ENCODE peak calls at places on chromosomes 1 and 21, in five cellular contexts. One of them, this sample, is unnamed. For H3K4me1 and H3K27me3, the result is how much of the 10 kb centered on the place peaks cover.

GRCh38 chr1:205664399-205665108 is 15.8 kb downstream of the SLC45A3 start:
- DNase-seq in A673: no peak
- DNase-seq in CD8-positive, alpha-beta T cell: no peak
- DNase-seq in naive thymus-derived CD4-positive, alpha-beta T cell: no peak
- DNase-seq in heart left ventricle: no peak
- DNase-seq in this sample: no peak

GRCh38 chr1:69328186-69328585 is 239.5 kb upstream of the LRRC7 start:
- DNase-seq in heart left ventricle: no peak
- DNase-seq in CD8-positive, alpha-beta T cell: no peak
- DNase-seq in A673: no peak
- DNase-seq in naive thymus-derived CD4-positive, alpha-beta T cell: no peak
- DNase-seq in this sample: no peak

GRCh38 chr1:42998381-42998780 is 39.7 kb upstream of the SLC2A1 start:
- DNase-seq in A673: no peak
- DNase-seq in naive thymus-derived CD4-positive, alpha-beta T cell: no peak
- DNase-seq in heart left ventricle: no peak
- DNase-seq in CD8-positive, alpha-beta T cell: no peak
- DNase-seq in this sample: no peak

GRCh38 chr1:175192111-175192629 is 406 bp downstream of the KIAA0040 start:
- DNase-seq in naive thymus-derived CD4-positive, alpha-beta T cell: peak
- DNase-seq in A673: peak
- DNase-seq in heart left ventricle: peak
- DNase-seq in CD8-positive, alpha-beta T cell: no peak
- DNase-seq in this sample: peak

GRCh38 chr1:176858421-176858916 is 306.0 kb downstream of the ASTN1 start:
- DNase-seq in CD8-positive, alpha-beta T cell: no peak
- DNase-seq in heart left ventricle: no peak
- DNase-seq in naive thymus-derived CD4-positive, alpha-beta T cell: no peak
- DNase-seq in A673: no peak
- DNase-seq in this sample: no peak

GRCh38 chr21:22201142-22201541 is 1202.9 kb downstream of the NCAM2 start:
- DNase-seq in CD8-positive, alpha-beta T cell: no peak
- DNase-seq in heart left ventricle: no peak
- DNase-seq in naive thymus-derived CD4-positive, alpha-beta T cell: no peak
- DNase-seq in A673: no peak
- DNase-seq in this sample: no peak

GRCh38 chr1:182315157-182315556 is 76.4 kb downstream of the GLUL start:
- DNase-seq in A673: no peak
- DNase-seq in heart left ventricle: no peak
- DNase-seq in CD8-positive, alpha-beta T cell: no peak
- DNase-seq in naive thymus-derived CD4-positive, alpha-beta T cell: no peak
- DNase-seq in this sample: no peak

GRCh38 chr1:226603976-226604845 is 55.6 kb downstream of the STUM start:
- DNase-seq in heart left ventricle: no peak
- DNase-seq in naive thymus-derived CD4-positive, alpha-beta T cell: no peak
- DNase-seq in CD8-positive, alpha-beta T cell: no peak
- DNase-seq in A673: no peak
- DNase-seq in this sample: no peak

GRCh38 chr1:95084317-95085176 is 11.8 kb upstream of the ALG14 start:
- DNase-seq in A673: peak
- DNase-seq in CD8-positive, alpha-beta T cell: no peak
- DNase-seq in heart left ventricle: no peak
- DNase-seq in naive thymus-derived CD4-positive, alpha-beta T cell: peak
- DNase-seq in this sample: peak

GRCh38 chr21:44300262-44300959 is 558 bp downstream of the PFKL start:
- DNase-seq in naive thymus-derived CD4-positive, alpha-beta T cell: peak
- DNase-seq in A673: peak
- DNase-seq in heart left ventricle: peak
- DNase-seq in CD8-positive, alpha-beta T cell: no peak
- DNase-seq in this sample: no peak

GRCh38 chr1:41917835-41918449 is 780 bp downstream of the HIVEP3 start:
- DNase-seq in heart left ventricle: peak
- DNase-seq in A673: peak
- DNase-seq in CD8-positive, alpha-beta T cell: no peak
- DNase-seq in naive thymus-derived CD4-positive, alpha-beta T cell: peak
- DNase-seq in this sample: peak

GRCh38 chr1:44537961-44538360 is 132.9 kb downstream of the RNF220 start:
- DNase-seq in CD8-positive, alpha-beta T cell: no peak
- DNase-seq in heart left ventricle: no peak
- DNase-seq in A673: no peak
- DNase-seq in naive thymus-derived CD4-positive, alpha-beta T cell: no peak
- DNase-seq in this sample: no peak

GRCh38 chr1:60149254-60149653 is 75.7 kb upstream of the C1orf87 start:
- DNase-seq in naive thymus-derived CD4-positive, alpha-beta T cell: no peak
- DNase-seq in heart left ventricle: peak
- DNase-seq in A673: peak
- DNase-seq in CD8-positive, alpha-beta T cell: no peak
- DNase-seq in this sample: peak

GRCh38 chr1:43363283-43363934 is 4.4 kb downstream of the ELOVL1 start:
- DNase-seq in CD8-positive, alpha-beta T cell: no peak
- DNase-seq in A673: no peak
- DNase-seq in naive thymus-derived CD4-positive, alpha-beta T cell: no peak
- DNase-seq in heart left ventricle: no peak
- DNase-seq in this sample: no peak

GRCh38 chr1:176073524-176074157 is 133.4 kb downstream of the COP1 start:
- DNase-seq in naive thymus-derived CD4-positive, alpha-beta T cell: peak
- DNase-seq in CD8-positive, alpha-beta T cell: no peak
- DNase-seq in heart left ventricle: no peak
- DNase-seq in A673: peak
- DNase-seq in this sample: no peak

GRCh38 chr21:46354518-46354917 is 30.6 kb downstream of the PCNT start:
- DNase-seq in CD8-positive, alpha-beta T cell: no peak
- DNase-seq in heart left ventricle: peak
- DNase-seq in A673: no peak
- DNase-seq in naive thymus-derived CD4-positive, alpha-beta T cell: no peak
- DNase-seq in this sample: no peak

GRCh38 chr1:71106658-71107322 is 26.0 kb upstream of the ZRANB2 start:
- DNase-seq in naive thymus-derived CD4-positive, alpha-beta T cell: no peak
- DNase-seq in A673: no peak
- DNase-seq in CD8-positive, alpha-beta T cell: no peak
- DNase-seq in heart left ventricle: no peak
- DNase-seq in this sample: no peak

GRCh38 chr1:97820470-97821188 is 100.2 kb downstream of the DPYD start:
- DNase-seq in A673: peak
- DNase-seq in naive thymus-derived CD4-positive, alpha-beta T cell: no peak
- DNase-seq in heart left ventricle: no peak
- DNase-seq in CD8-positive, alpha-beta T cell: no peak
- DNase-seq in this sample: no peak

GRCh38 chr1:23029337-23029736 is 10.1 kb downstream of the KDM1A start:
- DNase-seq in CD8-positive, alpha-beta T cell: no peak
- DNase-seq in heart left ventricle: no peak
- DNase-seq in A673: no peak
- DNase-seq in naive thymus-derived CD4-positive, alpha-beta T cell: no peak
- DNase-seq in this sample: no peak

GRCh38 chr1:20997602-20998235 is 179.0 kb downstream of the EIF4G3 start:
- DNase-seq in CD8-positive, alpha-beta T cell: no peak
- DNase-seq in A673: no peak
- DNase-seq in heart left ventricle: no peak
- DNase-seq in naive thymus-derived CD4-positive, alpha-beta T cell: no peak
- DNase-seq in this sample: no peak
- H3K4me1 ChIP-seq in CD8-positive, alpha-beta T cell: under half
- H3K4me1 ChIP-seq in A673: under half
- H3K4me1 ChIP-seq in heart left ventricle: under half
- H3K4me1 ChIP-seq in naive thymus-derived CD4-positive, alpha-beta T cell: under half
- H3K4me1 ChIP-seq in this sample: under half

DNA sequence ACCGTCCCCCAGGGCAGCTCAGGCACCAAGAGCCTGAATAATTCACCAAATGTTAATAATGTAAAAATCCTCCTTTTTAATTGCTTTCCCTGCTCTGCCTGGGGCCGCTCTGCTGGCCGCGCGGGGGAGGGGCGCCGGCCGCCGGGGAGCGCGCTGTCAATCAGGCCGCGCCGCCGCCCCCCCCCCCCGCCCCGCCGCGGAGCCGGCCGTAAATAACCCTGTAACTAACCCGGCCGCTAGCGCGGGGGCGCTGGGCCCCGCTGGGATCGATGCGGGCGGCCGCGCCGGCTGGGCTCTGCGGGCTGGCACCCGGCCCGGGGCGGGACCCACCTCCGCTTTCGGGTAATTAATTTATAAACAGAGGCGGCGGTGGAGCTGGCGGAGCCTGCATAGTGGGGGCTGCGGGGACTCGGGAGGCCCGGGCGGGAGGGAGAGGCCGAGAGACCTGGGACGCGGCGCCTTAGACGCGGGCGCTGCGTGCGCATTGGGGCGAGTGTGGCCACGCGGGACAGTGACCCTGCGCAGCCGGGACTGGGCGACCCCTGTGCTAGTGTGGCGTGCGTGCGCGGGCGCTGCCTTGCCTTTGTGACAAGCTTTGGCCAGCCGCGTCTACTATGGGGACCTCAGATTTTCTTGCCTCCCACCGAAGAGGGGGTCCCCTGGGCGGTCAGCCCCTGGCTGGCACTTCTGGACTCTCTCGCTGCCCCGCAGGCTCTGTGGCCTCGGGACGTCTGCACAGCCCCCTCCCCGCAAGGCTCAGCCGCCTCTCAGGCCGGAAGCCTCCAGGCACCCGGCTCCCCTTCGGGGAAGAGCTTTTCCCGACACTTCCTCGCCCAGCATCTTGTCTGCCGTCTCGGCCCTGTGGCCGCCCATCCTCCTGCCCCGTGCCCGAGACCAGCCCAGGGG is 16.7 kb downstream of the SAMD11 start:
- DNase-seq in A673: peak
- DNase-seq in heart left ventricle: peak
- DNase-seq in naive thymus-derived CD4-positive, alpha-beta T cell: no peak
- DNase-seq in CD8-positive, alpha-beta T cell: no peak
- DNase-seq in this sample: no peak
- H3K27me3 ChIP-seq in A673: under half
- H3K27me3 ChIP-seq in heart left ventricle: under half
- H3K27me3 ChIP-seq in naive thymus-derived CD4-positive, alpha-beta T cell: under half
- H3K27me3 ChIP-seq in CD8-positive, alpha-beta T cell: under half
- H3K27me3 ChIP-seq in this sample: half or more

GRCh38 chr1:174191255-174191906 is 32.1 kb downstream of the RABGAP1L start:
- DNase-seq in CD8-positive, alpha-beta T cell: no peak
- DNase-seq in A673: peak
- DNase-seq in naive thymus-derived CD4-positive, alpha-beta T cell: no peak
- DNase-seq in heart left ventricle: no peak
- DNase-seq in this sample: no peak

GRCh38 chr1:174189424-174190062 is 30.2 kb downstream of the RABGAP1L start:
- DNase-seq in A673: no peak
- DNase-seq in heart left ventricle: no peak
- DNase-seq in CD8-positive, alpha-beta T cell: no peak
- DNase-seq in naive thymus-derived CD4-positive, alpha-beta T cell: no peak
- DNase-seq in this sample: no peak

GRCh38 chr1:174194451-174194850 is 35.1 kb downstream of the RABGAP1L start:
- DNase-seq in CD8-positive, alpha-beta T cell: no peak
- DNase-seq in heart left ventricle: no peak
- DNase-seq in naive thymus-derived CD4-positive, alpha-beta T cell: no peak
- DNase-seq in A673: no peak
- DNase-seq in this sample: no peak

GRCh38 chr1:174190800-174191199 is 31.5 kb downstream of the RABGAP1L start:
- DNase-seq in A673: no peak
- DNase-seq in naive thymus-derived CD4-positive, alpha-beta T cell: no peak
- DNase-seq in heart left ventricle: no peak
- DNase-seq in CD8-positive, alpha-beta T cell: no peak
- DNase-seq in this sample: no peak
- H3K27ac ChIP-seq in A673: peak
- H3K27ac ChIP-seq in naive thymus-derived CD4-positive, alpha-beta T cell: no peak
- H3K27ac ChIP-seq in heart left ventricle: no peak
- H3K27ac ChIP-seq in CD8-positive, alpha-beta T cell: no peak
- H3K27ac ChIP-seq in this sample: no peak

GRCh38 chr1:174150499-174150898 is 8.8 kb upstream of the RABGAP1L start:
- DNase-seq in heart left ventricle: no peak
- DNase-seq in naive thymus-derived CD4-positive, alpha-beta T cell: no peak
- DNase-seq in CD8-positive, alpha-beta T cell: no peak
- DNase-seq in A673: no peak
- DNase-seq in this sample: no peak

GRCh38 chr1:174153085-174153824 is 6.1 kb upstream of the RABGAP1L start:
- DNase-seq in heart left ventricle: no peak
- DNase-seq in naive thymus-derived CD4-positive, alpha-beta T cell: no peak
- DNase-seq in A673: no peak
- DNase-seq in CD8-positive, alpha-beta T cell: no peak
- DNase-seq in this sample: no peak

GRCh38 chr1:174156437-174156836 is 2.9 kb upstream of the RABGAP1L start:
- DNase-seq in naive thymus-derived CD4-positive, alpha-beta T cell: no peak
- DNase-seq in heart left ventricle: no peak
- DNase-seq in CD8-positive, alpha-beta T cell: no peak
- DNase-seq in A673: no peak
- DNase-seq in this sample: no peak

GRCh38 chr1:174152424-174152823 is 6.9 kb upstream of the RABGAP1L start:
- DNase-seq in heart left ventricle: no peak
- DNase-seq in naive thymus-derived CD4-positive, alpha-beta T cell: no peak
- DNase-seq in A673: no peak
- DNase-seq in CD8-positive, alpha-beta T cell: no peak
- DNase-seq in this sample: no peak

DNA sequence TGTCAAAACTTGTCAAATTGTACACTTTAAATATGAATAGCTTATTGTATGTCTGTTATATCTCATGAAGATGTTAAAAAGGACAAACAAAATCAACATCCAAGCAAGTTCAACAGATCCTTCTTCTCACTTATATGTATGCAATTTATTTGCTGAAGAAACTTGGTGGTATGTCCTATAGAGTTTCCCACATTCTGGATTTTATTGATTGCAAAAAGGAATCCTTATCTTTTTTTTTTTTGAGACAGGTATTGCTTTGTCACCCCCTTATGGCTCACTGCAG is 5.6 kb upstream of the RABGAP1L start:
- DNase-seq in A673: no peak
- DNase-seq in CD8-positive, alpha-beta T cell: no peak
- DNase-seq in heart left ventricle: no peak
- DNase-seq in naive thymus-derived CD4-positive, alpha-beta T cell: no peak
- DNase-seq in this sample: no peak
- H3K4me1 ChIP-seq in A673: under half
- H3K4me1 ChIP-seq in CD8-positive, alpha-beta T cell: under half
- H3K4me1 ChIP-seq in heart left ventricle: under half
- H3K4me1 ChIP-seq in naive thymus-derived CD4-positive, alpha-beta T cell: under half
- H3K4me1 ChIP-seq in this sample: under half

DNA sequence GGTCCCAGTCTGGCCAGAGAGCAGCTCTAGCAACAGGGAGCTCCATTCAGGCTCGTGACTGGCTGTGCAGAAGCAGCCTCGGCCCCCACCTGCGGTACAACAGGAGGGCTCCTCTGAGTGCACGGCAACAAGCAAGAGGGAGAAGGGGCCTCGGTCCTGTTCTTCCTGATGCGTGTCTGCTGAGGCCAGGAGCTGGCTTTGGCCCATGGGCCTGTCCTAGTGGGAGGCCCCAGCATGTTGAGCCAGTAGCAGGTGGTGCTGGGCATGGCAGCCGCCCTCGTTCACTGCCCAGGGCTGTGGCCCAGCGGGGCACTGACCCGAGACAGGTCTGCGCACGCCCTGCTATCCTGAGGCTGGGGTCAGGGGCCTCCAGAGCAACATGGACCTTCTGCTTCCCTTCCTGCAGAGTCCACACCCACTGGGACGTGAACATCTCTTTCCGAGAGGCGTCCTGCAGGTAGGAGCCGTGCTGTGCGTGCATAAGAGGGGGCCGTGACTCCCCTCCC is 7.0 kb downstream of the SAMD11 start:
- DNase-seq in naive thymus-derived CD4-positive, alpha-beta T cell: no peak
- DNase-seq in A673: no peak
- DNase-seq in heart left ventricle: no peak
- DNase-seq in CD8-positive, alpha-beta T cell: no peak
- DNase-seq in this sample: no peak
- H3K27me3 ChIP-seq in naive thymus-derived CD4-positive, alpha-beta T cell: under half
- H3K27me3 ChIP-seq in A673: under half
- H3K27me3 ChIP-seq in heart left ventricle: under half
- H3K27me3 ChIP-seq in CD8-positive, alpha-beta T cell: under half
- H3K27me3 ChIP-seq in this sample: half or more